ENCODE peak calls at places on chromosomes 12 and 14, in ten cellular contexts. One of them, this sample, is unnamed.

GRCh38 chr14:46580941-46581671 is 70.5 kb downstream of the RPL10L start:
- DNase-seq in dermis blood vessel endothelial cell: peak; percentile 18
- DNase-seq in hepatic stellate cell: peak; percentile 2
- DNase-seq in hypothalamus: no peak
- DNase-seq in choroid plexus epithelial cell: peak; percentile 73
- DNase-seq in astrocyte: peak; percentile 33
- DNase-seq in CD8-positive, alpha-beta T cell: no peak
- DNase-seq in psoas muscle: no peak
- DNase-seq in activated CD4-positive, CD25-positive, alpha-beta regulatory T cell: no peak
- DNase-seq in coronary artery: no peak
- DNase-seq in this sample: peak; percentile 5

GRCh38 chr12:110340706-110341105 is 59.7 kb downstream of the ATP2A2 start:
- DNase-seq in hepatic stellate cell: no peak
- DNase-seq in CD8-positive, alpha-beta T cell: no peak
- DNase-seq in activated CD4-positive, CD25-positive, alpha-beta regulatory T cell: no peak
- DNase-seq in astrocyte: peak; percentile 15
- DNase-seq in dermis blood vessel endothelial cell: no peak
- DNase-seq in hypothalamus: no peak
- DNase-seq in choroid plexus epithelial cell: no peak
- DNase-seq in coronary artery: no peak
- DNase-seq in psoas muscle: peak; percentile 57
- DNase-seq in this sample: no peak

GRCh38 chr12:24719293-24719721 is 229.6 kb downstream of the BCAT1 start:
- DNase-seq in activated CD4-positive, CD25-positive, alpha-beta regulatory T cell: no peak
- DNase-seq in coronary artery: no peak
- DNase-seq in hepatic stellate cell: no peak
- DNase-seq in CD8-positive, alpha-beta T cell: peak; percentile 14
- DNase-seq in astrocyte: peak; percentile 75
- DNase-seq in dermis blood vessel endothelial cell: no peak
- DNase-seq in psoas muscle: no peak
- DNase-seq in choroid plexus epithelial cell: peak; percentile 48
- DNase-seq in hypothalamus: no peak
- DNase-seq in this sample: no peak

GRCh38 chr14:24456980-24457379 is 14.4 kb upstream of the SDR39U1 start:
- DNase-seq in hepatic stellate cell: no peak
- DNase-seq in coronary artery: no peak
- DNase-seq in astrocyte: no peak
- DNase-seq in choroid plexus epithelial cell: no peak
- DNase-seq in activated CD4-positive, CD25-positive, alpha-beta regulatory T cell: no peak
- DNase-seq in hypothalamus: no peak
- DNase-seq in psoas muscle: no peak
- DNase-seq in dermis blood vessel endothelial cell: no peak
- DNase-seq in CD8-positive, alpha-beta T cell: no peak
- DNase-seq in this sample: no peak

GRCh38 chr14:87494010-87494409 is 499.0 kb downstream of the GALC start:
- DNase-seq in CD8-positive, alpha-beta T cell: no peak
- DNase-seq in hepatic stellate cell: no peak
- DNase-seq in choroid plexus epithelial cell: no peak
- DNase-seq in coronary artery: no peak
- DNase-seq in activated CD4-positive, CD25-positive, alpha-beta regulatory T cell: no peak
- DNase-seq in astrocyte: no peak
- DNase-seq in psoas muscle: no peak
- DNase-seq in dermis blood vessel endothelial cell: no peak
- DNase-seq in hypothalamus: no peak
- DNase-seq in this sample: no peak

GRCh38 chr14:90905531-90905930 is 89.3 kb upstream of the TTC7B start:
- DNase-seq in CD8-positive, alpha-beta T cell: no peak
- DNase-seq in choroid plexus epithelial cell: no peak
- DNase-seq in dermis blood vessel endothelial cell: no peak
- DNase-seq in psoas muscle: no peak
- DNase-seq in astrocyte: no peak
- DNase-seq in activated CD4-positive, CD25-positive, alpha-beta regulatory T cell: no peak
- DNase-seq in hepatic stellate cell: no peak
- DNase-seq in hypothalamus: no peak
- DNase-seq in coronary artery: no peak
- DNase-seq in this sample: no peak

GRCh38 chr12:96239711-96240234 is 45.6 kb downstream of the ELK3 start:
- DNase-seq in hypothalamus: no peak
- DNase-seq in dermis blood vessel endothelial cell: no peak
- DNase-seq in psoas muscle: no peak
- DNase-seq in choroid plexus epithelial cell: peak; percentile 55
- DNase-seq in coronary artery: no peak
- DNase-seq in CD8-positive, alpha-beta T cell: no peak
- DNase-seq in hepatic stellate cell: no peak
- DNase-seq in astrocyte: no peak
- DNase-seq in activated CD4-positive, CD25-positive, alpha-beta regulatory T cell: no peak
- DNase-seq in this sample: no peak

GRCh38 chr12:75011120-75011519 is 198.5 kb downstream of the KCNC2 start:
- DNase-seq in hypothalamus: no peak
- DNase-seq in psoas muscle: no peak
- DNase-seq in dermis blood vessel endothelial cell: no peak
- DNase-seq in coronary artery: no peak
- DNase-seq in activated CD4-positive, CD25-positive, alpha-beta regulatory T cell: no peak
- DNase-seq in CD8-positive, alpha-beta T cell: no peak
- DNase-seq in astrocyte: no peak
- DNase-seq in choroid plexus epithelial cell: no peak
- DNase-seq in hepatic stellate cell: no peak
- DNase-seq in this sample: no peak

GRCh38 chr12:62651138-62651537 is 184.5 kb downstream of the MON2 start:
- DNase-seq in dermis blood vessel endothelial cell: no peak
- DNase-seq in choroid plexus epithelial cell: no peak
- DNase-seq in activated CD4-positive, CD25-positive, alpha-beta regulatory T cell: no peak
- DNase-seq in hypothalamus: no peak
- DNase-seq in hepatic stellate cell: no peak
- DNase-seq in coronary artery: no peak
- DNase-seq in CD8-positive, alpha-beta T cell: no peak
- DNase-seq in astrocyte: no peak
- DNase-seq in psoas muscle: no peak
- DNase-seq in this sample: no peak

GRCh38 chr14:103512701-103513611 is 9.7 kb downstream of the CKB start:
- DNase-seq in CD8-positive, alpha-beta T cell: no peak
- DNase-seq in activated CD4-positive, CD25-positive, alpha-beta regulatory T cell: no peak
- DNase-seq in coronary artery: peak; percentile 89
- DNase-seq in astrocyte: peak; percentile 77
- DNase-seq in hepatic stellate cell: peak; percentile 40
- DNase-seq in choroid plexus epithelial cell: peak; percentile 36
- DNase-seq in dermis blood vessel endothelial cell: no peak
- DNase-seq in psoas muscle: peak; percentile 81
- DNase-seq in hypothalamus: no peak
- DNase-seq in this sample: no peak

GRCh38 chr12:98856897-98857540 is 211.9 kb downstream of the APAF1 start:
- DNase-seq in hepatic stellate cell: no peak
- DNase-seq in CD8-positive, alpha-beta T cell: no peak
- DNase-seq in activated CD4-positive, CD25-positive, alpha-beta regulatory T cell: no peak
- DNase-seq in choroid plexus epithelial cell: peak; percentile 35
- DNase-seq in astrocyte: peak; percentile 60
- DNase-seq in coronary artery: no peak
- DNase-seq in dermis blood vessel endothelial cell: no peak
- DNase-seq in psoas muscle: no peak
- DNase-seq in hypothalamus: no peak
- DNase-seq in this sample: no peak

GRCh38 chr14:34350903-34351302 is 111.1 kb downstream of the SPTSSA start:
- DNase-seq in hepatic stellate cell: no peak
- DNase-seq in coronary artery: no peak
- DNase-seq in psoas muscle: no peak
- DNase-seq in astrocyte: no peak
- DNase-seq in CD8-positive, alpha-beta T cell: no peak
- DNase-seq in dermis blood vessel endothelial cell: no peak
- DNase-seq in hypothalamus: no peak
- DNase-seq in activated CD4-positive, CD25-positive, alpha-beta regulatory T cell: no peak
- DNase-seq in choroid plexus epithelial cell: no peak
- DNase-seq in this sample: no peak

GRCh38 chr14:64566651-64567122 is 16.9 kb downstream of the PPP1R36 start:
- DNase-seq in CD8-positive, alpha-beta T cell: no peak
- DNase-seq in dermis blood vessel endothelial cell: peak; percentile 69
- DNase-seq in hepatic stellate cell: no peak
- DNase-seq in hypothalamus: no peak
- DNase-seq in astrocyte: no peak
- DNase-seq in activated CD4-positive, CD25-positive, alpha-beta regulatory T cell: no peak
- DNase-seq in choroid plexus epithelial cell: no peak
- DNase-seq in coronary artery: no peak
- DNase-seq in psoas muscle: no peak
- DNase-seq in this sample: no peak